ENCODE peak calls at places on chromosomes 1 and 21, in seven cellular contexts. L, Y, O, U, J, C and M are unnamed samples.

GRCh38 chr1:212498243-212498642 is 65.5 kb downstream of the NENF start:
- DNase-seq in L (peak), Y (no peak), O (no peak), U (no peak), J (no peak), C (no peak), M (no peak)

GRCh38 chr1:15152318-15153183 is 996 bp upstream of the TMEM51 start:
- DNase-seq in L (peak), Y (peak), O (peak), U (peak), J (peak), C (peak), M (peak)

GRCh38 chr1:28885982-28886730 is 28.2 kb upstream of the EPB41 start:
- DNase-seq in L (no peak), Y (no peak), O (no peak), U (no peak), J (no peak), C (peak), M (no peak)

GRCh38 chr1:44227211-44227610 is 13.9 kb downstream of the DMAP1 start:
- DNase-seq in L (no peak), Y (no peak), O (peak), U (no peak), J (no peak), C (no peak), M (no peak)

GRCh38 chr1:107963601-107964396 is 1.2 kb downstream of the VAV3 start:
- DNase-seq in L (peak), Y (peak), O (peak), U (no peak), J (peak), C (peak), M (peak)

GRCh38 chr1:89271616-89272015 is 1.0 kb downstream of the GBP5 start:
- DNase-seq in L (no peak), Y (no peak), O (no peak), U (no peak), J (no peak), C (no peak), M (no peak)

GRCh38 chr1:194076646-194077045 is 890.2 kb upstream of the B3GALT2 start:
- DNase-seq in L (peak), Y (no peak), O (no peak), U (no peak), J (no peak), C (no peak), M (no peak)

GRCh38 chr1:3598051-3598471 is 13.2 kb downstream of the MEGF6 start:
- DNase-seq in L (no peak), Y (no peak), O (no peak), U (no peak), J (peak), C (peak), M (no peak)

GRCh38 chr1:84969489-84970250 is 27.2 kb downstream of the MCOLN2 start:
- DNase-seq in L (no peak), Y (no peak), O (no peak), U (no peak), J (no peak), C (no peak), M (no peak)

GRCh38 chr1:1213919-1214599 is at the start of gene TNFRSF4:
- DNase-seq in L (no peak), Y (no peak), O (no peak), U (no peak), J (no peak), C (no peak), M (no peak)

GRCh38 chr21:29265690-29266479 is 32.8 kb upstream of the BACH1 start:
- DNase-seq in L (peak), Y (no peak), O (no peak), U (no peak), J (no peak), C (no peak), M (peak)

GRCh38 chr1:100036718-100037664 is 67.2 kb downstream of the SLC35A3 start:
- DNase-seq in L (peak), Y (no peak), O (no peak), U (no peak), J (no peak), C (no peak), M (no peak)

GRCh38 chr1:173052681-173053196 is 2.0 kb upstream of the TNFSF18 start:
- DNase-seq in L (no peak), Y (peak), O (no peak), U (no peak), J (no peak), C (no peak), M (no peak)

GRCh38 chr1:205918955-205919746 is 24.1 kb downstream of the SLC26A9 start:
- DNase-seq in L (peak), Y (peak), O (peak), U (peak), J (peak), C (peak), M (peak)

GRCh38 chr1:51948491-51948915 is 42.0 kb downstream of the RAB3B start:
- DNase-seq in L (no peak), Y (no peak), O (no peak), U (no peak), J (no peak), C (no peak), M (no peak)

GRCh38 chr1:20785907-20786309 is 1.2 kb downstream of the HP1BP3 start:
- DNase-seq in L (no peak), Y (no peak), O (no peak), U (no peak), J (peak), C (no peak), M (no peak)

GRCh38 chr21:44356636-44357035 is 3.2 kb downstream of the TRPM2 start:
- DNase-seq in L (no peak), Y (no peak), O (no peak), U (no peak), J (no peak), C (no peak), M (no peak)

GRCh38 chr1:25658791-25659431 is 42.3 kb downstream of the MAN1C1 start:
- DNase-seq in L (no peak), Y (peak), O (no peak), U (no peak), J (peak), C (peak), M (no peak)

GRCh38 chr1:1929102-1929638 is 10.1 kb upstream of the TMEM52 start:
- DNase-seq in L (no peak), Y (no peak), O (no peak), U (no peak), J (no peak), C (peak), M (no peak)

GRCh38 chr1:143720087-143721023 is 251.4 kb downstream of the FAM72C start:
- DNase-seq in L (no peak), Y (peak), O (peak), U (no peak), J (peak), C (no peak), M (no peak)

GRCh38 chr1:55257958-55258357 is 42.8 kb upstream of the USP24 start:
- DNase-seq in L (peak), Y (no peak), O (peak), U (no peak), J (no peak), C (no peak), M (no peak)

GRCh38 chr1:157137051-157137772 is 983 bp downstream of the ETV3 start:
- DNase-seq in L (no peak), Y (no peak), O (no peak), U (no peak), J (peak), C (no peak), M (peak)

GRCh38 chr21:39660596-39660995 is 47.9 kb downstream of the B3GALT5 start:
- DNase-seq in L (peak), Y (peak), O (peak), U (no peak), J (peak), C (no peak), M (peak)

GRCh38 chr21:26093094-26093493 is 77.5 kb downstream of the APP start:
- DNase-seq in L (peak), Y (no peak), O (no peak), U (no peak), J (no peak), C (no peak), M (no peak)

GRCh38 chr1:53198241-53198651 is 1.6 kb downstream of the CPT2 start:
- DNase-seq in L (no peak), Y (no peak), O (peak), U (no peak), J (no peak), C (no peak), M (no peak)

GRCh38 chr1:225425211-225425786 is 2.5 kb downstream of the LBR start:
- DNase-seq in L (no peak), Y (no peak), O (no peak), U (no peak), J (no peak), C (no peak), M (no peak)

DNA sequence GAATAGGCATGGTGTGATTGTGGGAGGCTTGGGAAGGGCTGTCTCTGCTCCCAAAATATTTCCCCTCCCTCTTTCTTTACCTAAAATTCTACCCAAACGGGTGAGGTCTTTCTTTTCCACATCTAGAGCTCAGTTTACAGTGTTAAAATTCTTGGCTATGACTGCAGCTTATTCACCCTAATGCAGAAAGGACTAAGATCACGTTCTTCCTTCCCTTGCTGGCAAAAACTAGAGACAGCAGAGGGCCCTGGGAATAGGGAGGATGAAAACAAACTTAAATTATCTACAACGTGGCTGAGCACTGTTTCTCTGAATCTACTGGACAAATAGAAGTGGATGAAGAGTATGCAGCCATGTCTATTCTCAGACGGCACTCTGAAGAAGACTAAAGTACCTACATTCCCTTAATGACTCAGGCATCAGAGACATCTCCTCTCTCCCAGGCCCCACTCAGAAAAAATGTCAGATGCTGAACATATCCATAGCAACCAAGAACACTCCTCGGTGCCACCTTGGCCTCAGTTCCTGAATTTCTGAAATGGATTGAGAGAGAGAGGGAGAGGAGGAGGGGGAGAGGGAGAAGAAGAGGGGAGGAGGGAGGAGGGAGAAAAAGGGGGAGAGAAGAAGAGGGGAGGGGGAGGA is 16.1 kb upstream of the OVAAL start:
- DNase-seq in L (peak), Y (no peak), O (no peak), U (no peak), J (no peak), C (no peak), M (no peak)
- H3K27ac ChIP-seq in L (no peak), Y (no peak), O (no peak), U (peak), J (no peak), C (no peak), M (no peak)

GRCh38 chr1:93694039-93694438 is 12.4 kb upstream of the BCAR3 start:
- DNase-seq in L (no peak), Y (no peak), O (no peak), U (no peak), J (no peak), C (no peak), M (no peak)

GRCh38 chr1:93695411-93696005 is 13.9 kb upstream of the BCAR3 start:
- DNase-seq in L (no peak), Y (no peak), O (no peak), U (no peak), J (no peak), C (no peak), M (peak)

GRCh38 chr1:93692983-93693591 is 11.4 kb upstream of the BCAR3 start:
- DNase-seq in L (peak), Y (no peak), O (no peak), U (no peak), J (no peak), C (no peak), M (no peak)

GRCh38 chr1:93692451-93692861 is 10.8 kb upstream of the BCAR3 start:
- DNase-seq in L (no peak), Y (no peak), O (no peak), U (no peak), J (no peak), C (no peak), M (no peak)

DNA sequence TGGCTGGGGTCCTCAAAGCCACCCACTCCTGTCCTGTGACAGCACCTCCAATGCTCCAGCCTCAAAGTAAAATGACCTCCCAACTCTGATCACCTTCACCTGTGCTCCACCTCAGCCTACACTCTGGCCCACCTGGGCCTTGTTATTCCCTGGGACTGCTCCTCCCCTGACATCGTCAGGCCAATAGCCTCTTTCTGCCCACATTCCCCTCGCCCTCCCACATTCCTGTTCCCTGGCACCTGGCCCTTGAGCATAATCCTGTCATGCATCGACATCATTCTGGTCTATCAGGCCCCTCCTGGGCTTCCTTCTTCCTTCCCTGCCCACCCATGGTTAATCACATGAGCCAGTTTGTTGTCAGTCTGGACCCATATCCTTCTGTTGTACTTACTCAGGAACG is 13.2 kb upstream of the BCAR3 start:
- DNase-seq in L (no peak), Y (no peak), O (no peak), U (no peak), J (no peak), C (peak), M (no peak)
- H3K27ac ChIP-seq in L (no peak), Y (no peak), O (peak), U (no peak), J (no peak), C (no peak), M (no peak)

GRCh38 chr1:155250246-155250632 is 5.0 kb downstream of the ENTREP3 start:
- DNase-seq in L (no peak), Y (no peak), O (no peak), U (no peak), J (no peak), C (no peak), M (no peak)
- H3K27ac ChIP-seq in L (no peak), Y (peak), O (peak), U (peak), J (no peak), C (no peak), M (peak)

DNA sequence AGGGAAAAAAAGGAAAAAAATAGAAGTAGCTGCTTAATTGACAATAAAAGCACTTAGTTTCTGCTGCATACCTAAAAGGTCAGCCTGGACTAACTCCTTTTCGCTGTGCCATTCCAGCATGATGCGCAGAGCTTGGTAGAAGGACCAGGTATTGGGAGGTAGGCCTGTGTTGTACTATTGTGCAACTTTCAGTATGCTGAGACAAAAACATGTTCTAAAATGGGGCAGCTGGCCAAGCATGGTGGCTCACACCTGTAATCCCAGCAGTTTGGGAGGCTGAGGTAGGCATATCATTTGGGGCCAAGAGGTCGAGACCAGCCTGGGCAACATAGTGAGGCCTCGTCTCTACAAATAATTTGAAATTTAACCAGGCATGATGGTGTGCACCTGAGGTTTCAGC is 15.0 kb upstream of the SCCPDH start:
- DNase-seq in L (no peak), Y (no peak), O (no peak), U (no peak), J (no peak), C (no peak), M (no peak)
- H3K27ac ChIP-seq in L (no peak), Y (no peak), O (no peak), U (no peak), J (no peak), C (no peak), M (no peak)

GRCh38 chr1:41539999-41540398 is 55.5 kb upstream of the EDN2 start:
- DNase-seq in L (no peak), Y (peak), O (no peak), U (peak), J (no peak), C (no peak), M (no peak)

GRCh38 chr1:41539416-41539800 is 54.9 kb upstream of the EDN2 start:
- DNase-seq in L (no peak), Y (no peak), O (peak), U (no peak), J (no peak), C (no peak), M (no peak)

GRCh38 chr1:41537257-41537656 is 52.8 kb upstream of the EDN2 start:
- DNase-seq in L (peak), Y (peak), O (peak), U (no peak), J (no peak), C (no peak), M (no peak)

GRCh38 chr1:41537788-41538351 is 53.4 kb upstream of the EDN2 start:
- DNase-seq in L (peak), Y (peak), O (peak), U (peak), J (peak), C (no peak), M (no peak)

DNA sequence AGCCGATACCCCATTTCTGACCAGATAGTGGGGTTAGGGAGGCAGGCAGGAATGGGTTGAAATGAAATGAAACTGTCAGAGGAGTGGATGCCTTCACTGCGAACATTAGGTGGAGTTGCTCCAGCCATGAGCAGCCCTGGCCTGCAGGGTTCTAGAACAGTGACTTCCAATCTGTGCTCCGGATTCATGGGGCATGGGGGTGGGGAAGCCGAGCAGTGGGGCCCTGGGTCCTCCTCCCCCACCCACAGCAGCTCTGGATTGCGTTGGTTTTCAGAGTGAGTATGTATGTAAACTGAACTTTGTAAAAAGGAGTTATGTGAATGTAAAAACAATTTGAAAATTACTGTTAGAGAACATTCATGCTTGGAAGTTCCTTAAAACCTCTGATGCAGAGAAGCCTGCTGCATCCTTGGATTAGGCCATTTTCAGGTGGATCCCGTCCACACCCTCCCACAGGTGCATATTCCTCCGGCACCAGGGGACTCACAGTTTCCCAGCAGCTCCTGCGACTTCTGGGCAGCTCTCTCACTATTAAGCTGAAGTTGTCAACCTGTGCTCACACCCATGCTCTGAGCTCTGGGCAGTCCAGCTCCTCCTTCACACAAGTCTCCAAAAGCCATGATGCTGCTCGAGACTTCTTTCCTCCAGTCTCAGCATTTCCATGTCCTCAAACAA is 54.4 kb upstream of the EDN2 start:
- DNase-seq in L (no peak), Y (peak), O (peak), U (no peak), J (no peak), C (no peak), M (no peak)
- H3K27ac ChIP-seq in L (no peak), Y (no peak), O (no peak), U (no peak), J (no peak), C (no peak), M (no peak)

GRCh38 chr1:167462341-167462740 is 56.0 kb downstream of the CD247 start:
- DNase-seq in L (no peak), Y (no peak), O (peak), U (peak), J (no peak), C (no peak), M (no peak)

GRCh38 chr1:167465018-167465417 is 53.3 kb downstream of the CD247 start:
- DNase-seq in L (no peak), Y (no peak), O (peak), U (no peak), J (no peak), C (no peak), M (no peak)

GRCh38 chr1:167463055-167463454 is 55.3 kb downstream of the CD247 start:
- DNase-seq in L (no peak), Y (no peak), O (peak), U (peak), J (no peak), C (no peak), M (no peak)

GRCh38 chr1:167465751-167466150 is 52.6 kb downstream of the CD247 start:
- DNase-seq in L (no peak), Y (no peak), O (peak), U (peak), J (no peak), C (no peak), M (no peak)

DNA sequence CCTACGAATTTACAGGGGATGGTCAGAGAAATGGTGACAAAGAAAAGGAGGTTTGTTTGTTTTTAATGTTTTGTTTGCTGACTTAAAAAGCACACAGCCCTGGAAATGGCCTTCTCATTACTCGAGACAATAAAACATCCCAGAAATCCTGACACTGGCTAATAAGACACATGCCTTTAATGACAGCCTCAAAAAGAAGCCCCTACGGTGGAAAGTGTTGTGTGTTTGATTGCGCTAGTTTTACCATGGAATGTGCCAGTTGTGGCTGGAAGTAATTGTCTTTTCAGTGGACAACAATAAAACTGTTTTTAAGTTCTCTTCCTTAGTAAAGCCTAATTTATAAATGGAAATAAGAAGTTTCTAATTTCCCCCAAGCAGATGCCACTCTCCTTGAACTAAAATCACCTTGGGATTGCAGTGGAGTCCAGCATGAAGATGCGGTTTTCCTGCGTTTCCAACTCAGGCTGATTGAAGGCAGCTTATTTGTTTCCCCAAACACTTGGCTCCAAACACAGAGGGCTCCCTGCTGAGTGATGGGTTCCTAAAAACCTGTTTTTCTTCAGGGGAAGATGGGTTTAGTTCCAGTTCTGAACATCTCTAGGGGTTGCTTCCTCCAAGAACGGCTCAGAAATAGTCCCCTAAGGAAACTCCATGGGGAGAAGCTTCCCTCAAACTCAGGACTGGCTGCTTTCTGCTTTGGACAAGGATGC is 54.3 kb downstream of the CD247 start:
- DNase-seq in L (no peak), Y (no peak), O (no peak), U (peak), J (no peak), C (no peak), M (no peak)
- H3K27ac ChIP-seq in L (no peak), Y (no peak), O (no peak), U (no peak), J (no peak), C (no peak), M (no peak)

GRCh38 chr1:22418852-22419480 is 32.7 kb upstream of the ZBTB40 start:
- DNase-seq in L (peak), Y (no peak), O (no peak), U (no peak), J (no peak), C (no peak), M (no peak)
- H3K27ac ChIP-seq in L (no peak), Y (no peak), O (no peak), U (no peak), J (no peak), C (no peak), M (no peak)

GRCh38 chr1:74766579-74766978 is 33.6 kb downstream of the TYW3 start:
- DNase-seq in L (no peak), Y (no peak), O (no peak), U (no peak), J (no peak), C (no peak), M (no peak)
- H3K27ac ChIP-seq in L (no peak), Y (no peak), O (no peak), U (no peak), J (no peak), C (no peak), M (no peak)